ENCODE peak calls at places on chromosome 17, in nine cellular contexts. X is ELF-1; D is stimulated activated CD4-positive, alpha-beta T cell treated with anti-CD3 and anti-CD28 coated beads, Interleukin-2, amount 100 ng/mL, for 4 hours; R is uterus; L is tibial artery; O is GOT3; U is HFF-Myc; J is heart right ventricle; K is progenitor cell of endocrine pancreas. W is an unnamed sample.
A peak's percentile ranks its signal among the peaks of the same experiment; 100 is the strongest.

GRCh38 chr17:44759096-44759915 is 518 bp downstream of the ADAM11 start:
- DNase-seq in K (no peak), D (no peak), R (no peak), J (no peak), X (no peak), O (no peak), L (no peak), U (no peak), W (no peak)

GRCh38 chr17:57619061-57619937 is 125.8 kb downstream of the CCDC182 start:
- DNase-seq in O (no peak), U (no peak), D (no peak), J (no peak), X (no peak), K (no peak), L (peak; percentile 40), R (no peak), W (no peak)

GRCh38 chr17:28474035-28474640 is 694 bp downstream of the SLC13A2 start:
- DNase-seq in K (no peak), J (no peak), D (no peak), L (peak; percentile 35), X (no peak), U (no peak), O (no peak), R (no peak), W (peak; percentile 10)

GRCh38 chr17:61736438-61736837 is 126.9 kb downstream of the BRIP1 start:
- DNase-seq in U (no peak), O (no peak), K (no peak), X (no peak), L (no peak), J (no peak), R (no peak), D (no peak), W (no peak)

GRCh38 chr17:72580321-72581127 is 459.7 kb downstream of the SOX9 start:
- DNase-seq in R (no peak), X (no peak), K (no peak), J (no peak), D (no peak), U (no peak), L (no peak), O (no peak), W (no peak)

GRCh38 chr17:53721101-53721500 is 101.6 kb upstream of the KIF2B start:
- DNase-seq in L (no peak), O (no peak), K (no peak), X (no peak), D (no peak), R (no peak), J (no peak), U (no peak), W (no peak)

GRCh38 chr17:78426293-78426879 is 47.9 kb downstream of the PGS1 start:
- DNase-seq in J (no peak), U (no peak), D (no peak), K (no peak), R (no peak), O (no peak), X (no peak), L (no peak), W (no peak)

GRCh38 chr17:32927201-32927723 is 691 bp upstream of the TMEM98 start:
- DNase-seq in O (no peak), X (no peak), K (no peak), R (no peak), D (no peak), U (no peak), J (no peak), L (no peak), W (no peak)

GRCh38 chr17:382644-383533 is 30.3 kb upstream of the RPH3AL start:
- DNase-seq in L (no peak), D (no peak), O (peak; percentile 21), K (no peak), R (no peak), U (no peak), X (peak; percentile 75), J (no peak), W (no peak)

GRCh38 chr17:40566027-40566426 is 755 bp upstream of the CCR7 start:
- DNase-seq in K (no peak), J (no peak), R (no peak), L (no peak), D (no peak), X (no peak), U (no peak), O (no peak), W (no peak)

GRCh38 chr17:50147841-50148225 is 2.6 kb downstream of the PPP1R9B start:
- DNase-seq in D (no peak), J (no peak), O (no peak), U (no peak), K (no peak), L (peak; percentile 75), X (peak; percentile 32), R (no peak), W (no peak)

GRCh38 chr17:50588391-50589111 is 28.0 kb downstream of the CACNA1G start:
- DNase-seq in R (no peak), X (peak; percentile 63), O (no peak), U (no peak), L (no peak), J (peak; percentile 38), D (no peak), K (no peak), W (no peak)

GRCh38 chr17:80892900-80893603 is 98.6 kb upstream of the CHMP6 start:
- DNase-seq in K (no peak), X (no peak), D (peak; percentile 40), U (no peak), J (no peak), R (no peak), O (no peak), L (peak; percentile 77), W (peak; percentile 70)

W was measured in activated T-cell treated with anti-CD3 and anti-CD28 coated beads, Interleukin-2, amount 50 U/mL, for 48 hours.